ENCODE peak calls at places on chromosome 10, in six cellular contexts. One of them, this sample, is unnamed.

GRCh38 chr10:49539320-49539885 is 482 bp upstream of the ERCC6 start:
- DNase-seq in HepG2: peak; percentile 24
- DNase-seq in GM12891: peak; percentile 15
- DNase-seq in GM12878: no peak
- DNase-seq in H1: no peak
- DNase-seq in SK-N-SH: peak; percentile 50
- DNase-seq in this sample: peak; percentile 23

GRCh38 chr10:15280974-15281373 is 90.1 kb downstream of the FAM171A1 start:
- DNase-seq in HepG2: no peak
- DNase-seq in GM12891: no peak
- DNase-seq in GM12878: no peak
- DNase-seq in H1: no peak
- DNase-seq in SK-N-SH: no peak
- DNase-seq in this sample: no peak

GRCh38 chr10:131997366-131998049 is 15.8 kb upstream of the BNIP3 start:
- DNase-seq in HepG2: peak; percentile 92
- DNase-seq in GM12891: no peak
- DNase-seq in GM12878: no peak
- DNase-seq in H1: no peak
- DNase-seq in SK-N-SH: no peak
- DNase-seq in this sample: no peak

GRCh38 chr10:122114156-122114747 is 125.3 kb downstream of the TACC2 start:
- DNase-seq in HepG2: no peak
- DNase-seq in GM12891: no peak
- DNase-seq in GM12878: no peak
- DNase-seq in H1: no peak
- DNase-seq in SK-N-SH: no peak
- DNase-seq in this sample: no peak

GRCh38 chr10:91576096-91576545 is 56.8 kb downstream of the PPP1R3C start:
- DNase-seq in HepG2: no peak
- DNase-seq in GM12891: no peak
- DNase-seq in GM12878: no peak
- DNase-seq in H1: no peak
- DNase-seq in SK-N-SH: no peak
- DNase-seq in this sample: no peak

GRCh38 chr10:69495666-69496065 is 44.4 kb downstream of the TSPAN15 start:
- DNase-seq in HepG2: no peak
- DNase-seq in GM12891: no peak
- DNase-seq in GM12878: no peak
- DNase-seq in H1: no peak
- DNase-seq in SK-N-SH: no peak
- DNase-seq in this sample: no peak

GRCh38 chr10:122630526-122630925 is 69.1 kb downstream of the C10orf120 start:
- DNase-seq in HepG2: no peak
- DNase-seq in GM12891: no peak
- DNase-seq in GM12878: no peak
- DNase-seq in H1: no peak
- DNase-seq in SK-N-SH: no peak
- DNase-seq in this sample: no peak

GRCh38 chr10:133466683-133467275 is 13.0 kb downstream of the SCART1 start:
- DNase-seq in HepG2: no peak
- DNase-seq in GM12891: no peak
- DNase-seq in GM12878: no peak
- DNase-seq in H1: no peak
- DNase-seq in SK-N-SH: no peak
- DNase-seq in this sample: no peak

GRCh38 chr10:11636761-11637166 is 25.3 kb upstream of the USP6NL start:
- DNase-seq in HepG2: no peak
- DNase-seq in GM12891: no peak
- DNase-seq in GM12878: no peak
- DNase-seq in H1: no peak
- DNase-seq in SK-N-SH: no peak
- DNase-seq in this sample: no peak

GRCh38 chr10:11639861-11640764 is 28.7 kb upstream of the USP6NL start:
- DNase-seq in HepG2: peak; percentile 96
- DNase-seq in GM12891: no peak
- DNase-seq in GM12878: no peak
- DNase-seq in H1: no peak
- DNase-seq in SK-N-SH: no peak
- DNase-seq in this sample: no peak

GRCh38 chr10:11639346-11639745 is 27.9 kb upstream of the USP6NL start:
- DNase-seq in HepG2: no peak
- DNase-seq in GM12891: no peak
- DNase-seq in GM12878: no peak
- DNase-seq in H1: no peak
- DNase-seq in SK-N-SH: no peak
- DNase-seq in this sample: no peak

GRCh38 chr10:11642558-11642957 is 31.1 kb upstream of the USP6NL start:
- DNase-seq in HepG2: no peak
- DNase-seq in GM12891: no peak
- DNase-seq in GM12878: no peak
- DNase-seq in H1: no peak
- DNase-seq in SK-N-SH: no peak
- DNase-seq in this sample: no peak

GRCh38 chr10:11638055-11638698 is 26.7 kb upstream of the USP6NL start:
- DNase-seq in HepG2: no peak
- DNase-seq in GM12891: no peak
- DNase-seq in GM12878: no peak
- DNase-seq in H1: no peak
- DNase-seq in SK-N-SH: no peak
- DNase-seq in this sample: no peak
- TF ChIP-seq TAF1 in HepG2: no peak
- TF ChIP-seq TAF1 in GM12891: no peak
- TF ChIP-seq TAF1 in GM12878: no peak
- TF ChIP-seq TAF1 in H1: no peak
- TF ChIP-seq TAF1 in SK-N-SH: no peak
- TF ChIP-seq TAF1 in this sample: no peak

GRCh38 chr10:58400609-58401008 is 15.4 kb downstream of the TFAM start:
- DNase-seq in HepG2: no peak
- DNase-seq in GM12891: no peak
- DNase-seq in GM12878: no peak
- DNase-seq in H1: no peak
- DNase-seq in SK-N-SH: no peak
- DNase-seq in this sample: no peak
- TF ChIP-seq POLR2AphosphoS5 in HepG2: no peak
- TF ChIP-seq POLR2AphosphoS5 in GM12891: no peak
- TF ChIP-seq POLR2AphosphoS5 in GM12878: no peak
- TF ChIP-seq POLR2AphosphoS5 in H1: no peak
- TF ChIP-seq POLR2AphosphoS5 in SK-N-SH: no peak
- TF ChIP-seq POLR2AphosphoS5 in this sample: no peak

GRCh38 chr10:28963539-28964221 is 286.4 kb downstream of the BAMBI start:
- DNase-seq in HepG2: no peak
- DNase-seq in GM12891: no peak
- DNase-seq in GM12878: no peak
- DNase-seq in H1: no peak
- DNase-seq in SK-N-SH: no peak
- DNase-seq in this sample: no peak
- TF ChIP-seq TAF1 in HepG2: no peak
- TF ChIP-seq TAF1 in GM12891: no peak
- TF ChIP-seq TAF1 in GM12878: no peak
- TF ChIP-seq TAF1 in H1: no peak
- TF ChIP-seq TAF1 in SK-N-SH: no peak
- TF ChIP-seq TAF1 in this sample: no peak

GRCh38 chr10:99941942-99942835 is 67.6 kb downstream of the DNMBP start:
- DNase-seq in HepG2: no peak
- DNase-seq in GM12891: no peak
- DNase-seq in GM12878: no peak
- DNase-seq in H1: no peak
- DNase-seq in SK-N-SH: no peak
- DNase-seq in this sample: no peak

GRCh38 chr10:99938563-99938962 is 71.2 kb downstream of the DNMBP start:
- DNase-seq in HepG2: no peak
- DNase-seq in GM12891: peak; percentile 30
- DNase-seq in GM12878: peak; percentile 66
- DNase-seq in H1: no peak
- DNase-seq in SK-N-SH: no peak
- DNase-seq in this sample: peak; percentile 25

DNA sequence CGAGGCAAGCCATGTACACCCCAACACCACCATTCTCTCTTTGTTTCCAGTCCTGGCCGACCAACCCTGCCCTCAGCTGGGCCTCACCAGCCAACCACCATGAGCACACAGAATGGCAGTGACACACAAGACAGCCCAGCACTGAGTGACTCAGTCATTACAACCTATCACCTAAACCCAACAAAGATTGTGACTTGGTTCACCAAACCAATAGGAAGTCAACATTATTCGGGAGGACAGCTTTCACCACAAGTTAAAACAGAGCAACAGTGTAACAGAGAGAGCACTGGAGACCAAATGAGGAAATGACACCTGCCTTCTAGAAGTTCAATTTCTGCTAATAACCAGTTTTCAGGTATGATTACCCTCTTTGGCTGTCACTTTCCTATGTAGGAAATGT is 72.1 kb downstream of the DNMBP start:
- DNase-seq in HepG2: no peak
- DNase-seq in GM12891: no peak
- DNase-seq in GM12878: peak; percentile 48
- DNase-seq in H1: no peak
- DNase-seq in SK-N-SH: no peak
- DNase-seq in this sample: peak; percentile 19
- TF ChIP-seq POLR2AphosphoS5 in HepG2: no peak
- TF ChIP-seq POLR2AphosphoS5 in GM12891: no peak
- TF ChIP-seq POLR2AphosphoS5 in GM12878: no peak
- TF ChIP-seq POLR2AphosphoS5 in H1: no peak
- TF ChIP-seq POLR2AphosphoS5 in SK-N-SH: no peak
- TF ChIP-seq POLR2AphosphoS5 in this sample: no peak

GRCh38 chr10:4440260-4440659 is 385.7 kb upstream of the AKR1E2 start:
- DNase-seq in HepG2: no peak
- DNase-seq in GM12891: no peak
- DNase-seq in GM12878: no peak
- DNase-seq in H1: no peak
- DNase-seq in SK-N-SH: no peak
- DNase-seq in this sample: no peak
- TF ChIP-seq TAF1 in HepG2: no peak
- TF ChIP-seq TAF1 in GM12891: no peak
- TF ChIP-seq TAF1 in GM12878: no peak
- TF ChIP-seq TAF1 in H1: no peak
- TF ChIP-seq TAF1 in SK-N-SH: no peak
- TF ChIP-seq TAF1 in this sample: no peak

This sample was measured in GM12892.